ENCODE peak calls at places on chromosomes 3 and 15, in six cellular contexts. I is body of pancreas, M is heart left ventricle, F is tibial nerve, Y is astrocyte, K is neural progenitor cell. W is an unnamed sample. For H3K9me3, the result is how much of the 10 kb centered on the place peaks cover.

GRCh38 chr3:114389156-114389555 is 95.3 kb downstream of the TIGIT start:
- DNase-seq in F (no peak), I (no peak), K (no peak), M (no peak), Y (no peak), W (no peak)

GRCh38 chr3:192930585-192930984 is 12.9 kb upstream of the MB21D2 start:
- DNase-seq in I (no peak), K (no peak), Y (peak), F (no peak), M (no peak), W (no peak)

GRCh38 chr3:69784854-69785523 is 45.7 kb downstream of the MITF start:
- DNase-seq in K (no peak), M (peak), I (peak), F (no peak), Y (peak), W (no peak)

GRCh38 chr15:66603301-66604179 is 37.7 kb upstream of the LCTL start:
- DNase-seq in M (peak), F (peak), I (peak), Y (no peak), K (peak), W (peak)

GRCh38 chr3:51819709-51820406 is 40.8 kb upstream of the IQCF6 start:
- DNase-seq in F (no peak), Y (no peak), I (no peak), M (no peak), K (peak), W (no peak)

GRCh38 chr3:16177962-16178627 is 3.6 kb downstream of the GALNT15 start:
- DNase-seq in F (peak), I (peak), M (peak), Y (peak), K (peak), W (peak)

GRCh38 chr3:87436781-87437543 is 160.6 kb upstream of the POU1F1 start:
- DNase-seq in K (no peak), Y (peak), I (no peak), F (no peak), M (no peak), W (no peak)

GRCh38 chr3:146838221-146838620 is 233.1 kb upstream of the PLSCR5 start:
- DNase-seq in K (no peak), I (no peak), Y (peak), F (no peak), M (no peak), W (no peak)

GRCh38 chr3:149596136-149596770 is 61.6 kb downstream of the WWTR1 start:
- DNase-seq in K (no peak), Y (peak), I (no peak), F (no peak), M (no peak), W (no peak)

GRCh38 chr3:178960191-178960590 is 111.4 kb downstream of the ZMAT3 start:
- DNase-seq in F (no peak), I (no peak), K (no peak), Y (no peak), M (no peak), W (no peak)

GRCh38 chr3:186254676-186255665 is 107.1 kb downstream of the DGKG start:
- DNase-seq in I (no peak), M (no peak), K (no peak), Y (no peak), F (no peak), W (no peak)

GRCh38 chr3:49723301-49723630 is 485 bp downstream of the GMPPB start:
- DNase-seq in F (no peak), M (peak), I (peak), K (peak), Y (peak), W (peak)

GRCh38 chr3:20326537-20326936 is 140.5 kb upstream of the SGO1 start:
- DNase-seq in F (no peak), Y (peak), M (no peak), K (no peak), I (no peak), W (no peak)

GRCh38 chr3:16828815-16829214 is 55.9 kb upstream of the PLCL2 start:
- DNase-seq in Y (peak), F (no peak), M (no peak), K (peak), I (peak), W (peak)

GRCh38 chr15:62120776-62121175 is 44.3 kb downstream of the C2CD4B start:
- DNase-seq in M (no peak), F (no peak), Y (no peak), K (no peak), I (no peak), W (no peak)

GRCh38 chr3:68893600-68894239 is 38.6 kb downstream of the TAFA4 start:
- DNase-seq in F (peak), K (peak), Y (peak), I (no peak), M (no peak), W (no peak)

GRCh38 chr3:9569054-9569453 is 15.4 kb upstream of the LHFPL4 start:
- DNase-seq in Y (no peak), K (no peak), F (no peak), M (no peak), I (no peak), W (no peak)
- H3K9me3 ChIP-seq in Y (under half), K (under half), F (under half), M (under half), I (under half), W (under half)

DNA sequence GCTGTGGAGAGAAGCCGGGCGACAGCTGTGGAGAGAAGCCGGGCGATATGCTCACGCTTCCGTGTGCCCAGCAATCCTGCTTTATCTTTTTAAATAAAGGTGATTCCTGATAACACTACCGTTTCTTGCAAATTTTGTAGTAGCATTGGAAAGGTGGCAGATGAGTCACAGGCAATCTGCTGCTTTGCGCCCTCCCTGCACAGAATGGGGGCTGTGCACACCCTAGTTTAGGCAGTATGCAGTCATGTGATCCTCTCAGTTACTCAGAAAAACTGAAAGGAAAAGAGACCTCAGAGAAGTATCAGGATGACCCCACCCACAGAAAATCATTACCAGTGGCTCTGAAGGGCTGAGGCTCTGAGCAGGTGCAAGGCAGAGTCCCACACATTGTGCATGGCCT is 24.9 kb upstream of the TMCC1 start:
- DNase-seq in K (no peak), F (no peak), Y (no peak), I (no peak), M (no peak), W (no peak)
- H3K9me3 ChIP-seq in K (under half), F (under half), Y (under half), I (under half), M (under half), W (under half)

DNA sequence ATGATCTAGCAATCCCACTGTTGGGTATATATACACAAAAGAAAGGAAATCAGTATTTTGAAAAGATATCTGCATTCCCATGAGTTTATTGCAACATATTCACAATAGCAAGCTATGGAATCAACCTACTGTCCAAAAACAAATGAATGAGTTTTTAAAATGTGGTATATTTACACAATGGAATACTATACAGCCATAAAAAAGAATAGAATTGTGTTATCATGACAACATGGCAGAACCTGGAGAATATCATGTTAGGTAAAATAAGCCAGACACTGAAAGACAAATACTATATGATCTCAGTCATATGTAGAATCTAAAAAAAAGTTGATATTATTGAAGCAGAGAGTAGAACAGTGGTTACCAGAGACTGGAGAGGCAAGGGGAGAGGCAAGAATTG is 732.6 kb downstream of the MCTP2 start:
- DNase-seq in Y (no peak), I (no peak), M (no peak), F (no peak), K (no peak), W (no peak)
- H3K9me3 ChIP-seq in Y (under half), I (under half), M (under half), F (under half), K (under half), W (under half)

GRCh38 chr3:6273878-6274277 is 587.0 kb upstream of the GRM7 start:
- DNase-seq in K (no peak), I (no peak), M (no peak), Y (no peak), F (no peak), W (no peak)
- H3K9me3 ChIP-seq in K (under half), I (under half), M (under half), Y (under half), F (under half), W (under half)

GRCh38 chr15:27089233-27089586 is 118.2 kb downstream of the GABRG3 start:
- DNase-seq in M (no peak), K (no peak), Y (no peak), F (no peak), I (no peak), W (no peak)

GRCh38 chr15:27086800-27087199 is 115.8 kb downstream of the GABRG3 start:
- DNase-seq in M (no peak), F (no peak), K (no peak), I (no peak), Y (no peak), W (no peak)

GRCh38 chr15:27089676-27090075 is 118.7 kb downstream of the GABRG3 start:
- DNase-seq in Y (no peak), I (no peak), M (no peak), F (no peak), K (no peak), W (no peak)

GRCh38 chr15:27087651-27088583 is 116.9 kb downstream of the GABRG3 start:
- DNase-seq in F (no peak), M (no peak), Y (no peak), I (no peak), K (no peak), W (no peak)

GRCh38 chr15:27088584-27089232 is 117.7 kb downstream of the GABRG3 start:
- DNase-seq in M (no peak), K (no peak), F (no peak), I (no peak), Y (no peak), W (no peak)
- H3K9me3 ChIP-seq in M (under half), K (under half), F (under half), I (under half), Y (under half), W (under half)

GRCh38 chr15:25051399-25052154 is 96.8 kb downstream of the SNRPN start:
- DNase-seq in M (no peak), K (no peak), F (no peak), I (no peak), Y (no peak), W (no peak)

GRCh38 chr15:25053000-25053815 is 98.4 kb downstream of the SNRPN start:
- DNase-seq in F (no peak), M (no peak), K (no peak), Y (no peak), I (no peak), W (no peak)

GRCh38 chr15:25054943-25055342 is 100.2 kb downstream of the SNRPN start:
- DNase-seq in K (no peak), Y (no peak), F (peak), M (no peak), I (no peak), W (no peak)

GRCh38 chr15:25054329-25054728 is 99.5 kb downstream of the SNRPN start:
- DNase-seq in Y (no peak), I (no peak), F (no peak), M (no peak), K (no peak), W (no peak)

DNA sequence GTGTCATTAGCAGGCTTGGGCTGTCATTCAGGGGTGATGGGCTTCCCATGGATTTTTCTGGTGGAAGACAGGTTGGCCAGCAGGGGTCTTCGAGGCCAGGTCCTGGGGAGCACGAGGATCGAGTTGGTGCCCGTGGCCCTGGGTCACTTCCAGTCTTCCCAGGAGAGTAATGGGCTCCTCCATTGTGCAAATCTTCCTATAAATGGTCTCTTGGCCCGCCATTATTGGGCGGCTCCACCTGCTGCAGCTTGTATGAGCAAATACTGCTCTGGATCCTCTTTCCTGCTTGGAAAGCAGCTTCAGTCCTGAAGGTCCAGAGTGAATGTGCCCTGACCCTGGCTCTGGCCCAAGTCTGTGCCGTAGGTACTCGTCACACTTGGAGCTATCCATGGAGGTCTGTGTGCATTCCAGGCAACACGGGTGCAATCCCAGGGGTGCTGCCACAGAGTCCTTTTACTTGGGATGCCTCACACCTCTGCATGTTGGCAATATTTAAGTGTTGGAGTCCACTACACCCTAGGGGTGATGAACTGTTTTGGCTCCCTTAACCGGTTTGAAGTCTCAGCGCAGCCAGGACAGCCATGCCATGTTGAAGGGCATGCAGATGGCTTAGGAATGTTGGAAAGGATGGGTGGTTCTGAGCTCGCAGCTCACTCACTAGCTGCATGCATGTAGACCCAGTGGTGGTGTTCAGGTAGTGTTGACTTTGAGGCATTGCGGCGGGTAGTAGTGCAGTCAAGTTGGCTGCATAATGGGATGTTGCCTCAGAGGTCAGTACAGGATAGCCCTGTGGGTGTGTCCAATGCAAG is 97.6 kb downstream of the SNRPN start:
- DNase-seq in M (no peak), Y (no peak), I (no peak), K (no peak), F (no peak), W (no peak)
- H3K9me3 ChIP-seq in M (half or more), Y (half or more), I (under half), K (under half), F (under half), W (under half)

DNA sequence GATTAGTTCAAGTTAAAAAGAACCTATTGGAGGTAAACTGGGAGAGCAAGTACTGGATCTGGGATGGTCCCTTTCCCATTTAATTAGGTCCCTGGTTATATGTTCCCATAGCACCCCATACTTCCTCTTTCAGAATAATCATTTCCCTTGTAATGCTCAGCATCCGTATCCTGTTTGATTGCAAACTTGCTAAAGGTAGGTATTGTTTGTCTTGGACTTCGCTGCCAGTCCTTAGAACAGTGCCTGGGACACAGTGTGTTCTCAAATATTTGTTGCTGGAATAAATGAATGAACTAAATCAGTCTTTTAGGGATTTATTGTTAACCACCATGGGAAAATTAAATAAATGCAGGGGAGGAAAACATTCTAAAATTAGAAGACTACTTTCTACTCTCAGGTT is 299.8 kb downstream of the GRM7 start:
- DNase-seq in K (no peak), Y (no peak), F (no peak), I (no peak), M (no peak), W (no peak)
- H3K9me3 ChIP-seq in K (under half), Y (under half), F (under half), I (under half), M (under half), W (under half)

DNA sequence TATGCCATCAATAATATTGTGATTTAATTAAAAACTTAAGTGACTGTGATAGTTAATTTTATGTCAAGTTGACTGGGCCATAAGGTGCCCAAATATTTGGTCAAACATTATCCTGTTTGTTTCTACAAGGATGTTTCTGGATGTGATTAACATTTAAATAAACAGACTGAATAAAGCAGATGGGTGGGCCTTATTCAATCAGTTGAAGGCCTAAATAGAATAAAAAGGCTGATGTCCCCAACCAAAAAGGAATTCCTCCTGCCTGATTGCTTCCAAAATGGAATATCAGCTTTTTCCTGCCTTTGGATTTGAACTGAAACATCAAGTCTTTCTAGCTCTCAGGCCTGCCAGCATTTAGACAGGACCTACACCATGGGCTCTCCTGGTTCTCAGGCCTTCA is 961.7 kb downstream of the NTRK3 start:
- DNase-seq in M (no peak), I (no peak), K (no peak), Y (no peak), F (no peak), W (no peak)
- H3K9me3 ChIP-seq in M (under half), I (under half), K (under half), Y (under half), F (under half), W (under half)